ENCODE peak calls at places on chromosomes 13 and 19, in five cellular contexts. A, Q, F, B and C are unnamed samples.

GRCh38 chr19:37963190-37963947 is 56.4 kb downstream of the SIPA1L3 start:
- DNase-seq in A (no peak), Q (no peak), F (no peak), B (no peak), C (no peak)

GRCh38 chr13:110044521-110045200 is 258.3 kb upstream of the IRS2 start:
- DNase-seq in A (no peak), Q (no peak), F (no peak), B (no peak), C (no peak)

GRCh38 chr19:42528354-42529247 is at the start of gene CEACAM1:
- DNase-seq in A (peak; percentile 85), Q (peak; percentile 84), F (peak; percentile 23), B (peak; percentile 89), C (peak; percentile 79)

GRCh38 chr19:13195678-13196077 is 45.5 kb downstream of the IER2 start:
- DNase-seq in A (no peak), Q (peak; percentile 85), F (peak; percentile 52), B (peak; percentile 80), C (peak; percentile 87)

GRCh38 chr19:10219678-10220077 is 11.5 kb downstream of the S1PR2 start:
- DNase-seq in A (no peak), Q (no peak), F (peak; percentile 27), B (no peak), C (peak; percentile 42)

GRCh38 chr13:80654638-80655249 is 313.8 kb upstream of the SPRY2 start:
- DNase-seq in A (peak; percentile 83), Q (no peak), F (no peak), B (no peak), C (no peak)

GRCh38 chr13:93190006-93190405 is 36.6 kb upstream of the GPC6 start:
- DNase-seq in A (no peak), Q (no peak), F (no peak), B (no peak), C (no peak)

GRCh38 chr19:30217461-30217860 is 154.7 kb upstream of the ZNF536 start:
- DNase-seq in A (no peak), Q (no peak), F (no peak), B (no peak), C (no peak)

GRCh38 chr13:112760440-112760839 is 70.6 kb downstream of the ATP11A start:
- DNase-seq in A (no peak), Q (no peak), F (no peak), B (no peak), C (no peak)

GRCh38 chr13:104810242-104810641 is 1725.2 kb downstream of the EFNB2 start:
- DNase-seq in A (no peak), Q (no peak), F (no peak), B (no peak), C (no peak)

GRCh38 chr19:35309481-35310279 is 17.7 kb downstream of the MAG start:
- DNase-seq in A (peak; percentile 76), Q (no peak), F (no peak), B (no peak), C (peak; percentile 74)

GRCh38 chr13:79936368-79937136 is 404.4 kb downstream of the SPRY2 start:
- DNase-seq in A (no peak), Q (no peak), F (no peak), B (no peak), C (peak; percentile 55)

GRCh38 chr19:42122691-42123607 is 9.3 kb downstream of the POU2F2 start:
- DNase-seq in A (no peak), Q (no peak), F (peak; percentile 8), B (no peak), C (no peak)

GRCh38 chr13:35714588-35714987 is 238.1 kb upstream of the MAB21L1 start:
- DNase-seq in A (no peak), Q (no peak), F (no peak), B (no peak), C (no peak)

GRCh38 chr19:53927745-53928144 is 18.7 kb downstream of the CACNG7 start:
- DNase-seq in A (no peak), Q (no peak), F (no peak), B (no peak), C (peak; percentile 86)

GRCh38 chr13:114118086-114118762 is 14.2 kb downstream of the RASA3 start:
- DNase-seq in A (peak; percentile 43), Q (no peak), F (no peak), B (no peak), C (no peak)

GRCh38 chr13:43127827-43128226 is 104.4 kb downstream of the DNAJC15 start:
- DNase-seq in A (no peak), Q (no peak), F (no peak), B (no peak), C (no peak)

GRCh38 chr13:98397221-98397620 is 179.7 kb downstream of the STK24 start:
- DNase-seq in A (no peak), Q (no peak), F (no peak), B (no peak), C (no peak)

GRCh38 chr19:4737955-4738580 is 14.4 kb upstream of the DPP9 start:
- DNase-seq in A (no peak), Q (no peak), F (no peak), B (no peak), C (no peak)

GRCh38 chr19:4061683-4062575 is 4.8 kb downstream of the ZBTB7A start:
- DNase-seq in A (peak; percentile 81), Q (peak; percentile 90), F (no peak), B (peak; percentile 94), C (peak; percentile 85)

GRCh38 chr19:48867119-48867921 is 1.1 kb downstream of the PLEKHA4 start:
- DNase-seq in A (no peak), Q (no peak), F (no peak), B (no peak), C (no peak)

GRCh38 chr13:85503797-85504196 is 295.4 kb downstream of the SLITRK6 start:
- DNase-seq in A (no peak), Q (no peak), F (no peak), B (no peak), C (no peak)

GRCh38 chr19:32719611-32720059 is at the start of gene TDRD12:
- DNase-seq in A (peak; percentile 78), Q (no peak), F (no peak), B (no peak), C (no peak)

GRCh38 chr19:18651300-18651699 is 14.5 kb downstream of the KLHL26 start:
- DNase-seq in A (no peak), Q (no peak), F (no peak), B (no peak), C (no peak)

GRCh38 chr19:1518471-1518870 is 5.4 kb upstream of the PLK5 start:
- DNase-seq in A (no peak), Q (no peak), F (no peak), B (no peak), C (no peak)

GRCh38 chr13:34816543-34816942 is 125.5 kb upstream of the NBEA start:
- DNase-seq in A (no peak), Q (no peak), F (no peak), B (no peak), C (peak; percentile 36)

GRCh38 chr13:20397896-20398295 is 127.8 kb downstream of the CRYL1 start:
- DNase-seq in A (no peak), Q (no peak), F (no peak), B (no peak), C (no peak)

GRCh38 chr19:49580264-49581006 is at the start of gene NOSIP:
- DNase-seq in A (peak; percentile 93), Q (peak; percentile 98), F (peak; percentile 94), B (peak; percentile 97), C (peak; percentile 98)

GRCh38 chr19:29772696-29773095 is 39.1 kb upstream of the CCNE1 start:
- DNase-seq in A (peak; percentile 36), Q (no peak), F (no peak), B (no peak), C (no peak)

GRCh38 chr13:51697855-51698254 is 106.1 kb downstream of the DHRS12 start:
- DNase-seq in A (no peak), Q (no peak), F (no peak), B (no peak), C (no peak)

GRCh38 chr19:23996549-23996948 is 81.9 kb downstream of the ZNF726 start:
- DNase-seq in A (no peak), Q (no peak), F (no peak), B (no peak), C (no peak)
- H3K9me3 ChIP-seq in A (no peaks in the 10 kb centered on the region), Q (no peaks in the 10 kb centered on the region), F (peaks cover 3% of the 10 kb centered on the region), B (no peaks in the 10 kb centered on the region), C (no peaks in the 10 kb centered on the region)

GRCh38 chr19:56751078-56751489 is 79.5 kb upstream of the ZNF835 start:
- DNase-seq in A (no peak), Q (no peak), F (no peak), B (no peak), C (no peak)

GRCh38 chr19:56750658-56751057 is 79.1 kb upstream of the ZNF835 start:
- DNase-seq in A (no peak), Q (no peak), F (no peak), B (no peak), C (no peak)

GRCh38 chr19:56746367-56746766 is 74.8 kb upstream of the ZNF835 start:
- DNase-seq in A (no peak), Q (no peak), F (no peak), B (no peak), C (no peak)

DNA sequence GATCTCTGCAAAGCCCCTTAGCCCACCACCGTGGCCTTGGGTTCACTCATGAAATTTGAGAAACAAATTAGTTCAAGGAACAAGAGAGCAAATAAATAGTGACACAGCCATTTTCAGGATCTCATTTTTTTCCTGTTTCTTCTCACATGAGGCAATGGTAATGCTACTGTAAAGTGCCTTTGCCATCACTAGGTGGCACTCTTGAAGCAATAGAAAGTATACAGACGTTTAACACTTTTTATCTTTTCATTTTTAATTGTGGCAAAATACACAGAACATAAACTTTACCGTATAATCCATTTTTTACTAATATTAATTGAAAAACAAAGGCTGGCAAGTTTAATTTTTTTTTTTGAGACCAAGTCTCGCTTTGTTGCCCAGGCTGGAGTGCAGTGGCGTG is 76.9 kb upstream of the ZNF835 start:
- DNase-seq in A (no peak), Q (no peak), F (no peak), B (no peak), C (no peak)
- H3K9me3 ChIP-seq in A (no peaks in the 10 kb centered on the region), Q (peaks cover 3% of the 10 kb centered on the region), F (no peaks in the 10 kb centered on the region), B (no peaks in the 10 kb centered on the region), C (no peaks in the 10 kb centered on the region)

GRCh38 chr19:8158411-8159074 is 9.2 kb upstream of the FBN3 start:
- DNase-seq in A (no peak), Q (peak; percentile 23), F (peak; percentile 27), B (peak; percentile 49), C (peak; percentile 91)

GRCh38 chr19:8150998-8151397 is 1.6 kb upstream of the FBN3 start:
- DNase-seq in A (no peak), Q (no peak), F (no peak), B (no peak), C (no peak)

GRCh38 chr19:8150178-8150865 is 930 bp upstream of the FBN3 start:
- DNase-seq in A (no peak), Q (no peak), F (no peak), B (no peak), C (no peak)

GRCh38 chr19:8151499-8152035 is 2.2 kb upstream of the FBN3 start:
- DNase-seq in A (no peak), Q (no peak), F (no peak), B (no peak), C (no peak)

GRCh38 chr19:8155318-8155717 is 5.9 kb upstream of the FBN3 start:
- DNase-seq in A (no peak), Q (no peak), F (no peak), B (no peak), C (no peak)
- H3K9me3 ChIP-seq in A (no peaks in the 10 kb centered on the region), Q (no peaks in the 10 kb centered on the region), F (no peaks in the 10 kb centered on the region), B (no peaks in the 10 kb centered on the region), C (no peaks in the 10 kb centered on the region)

DNA sequence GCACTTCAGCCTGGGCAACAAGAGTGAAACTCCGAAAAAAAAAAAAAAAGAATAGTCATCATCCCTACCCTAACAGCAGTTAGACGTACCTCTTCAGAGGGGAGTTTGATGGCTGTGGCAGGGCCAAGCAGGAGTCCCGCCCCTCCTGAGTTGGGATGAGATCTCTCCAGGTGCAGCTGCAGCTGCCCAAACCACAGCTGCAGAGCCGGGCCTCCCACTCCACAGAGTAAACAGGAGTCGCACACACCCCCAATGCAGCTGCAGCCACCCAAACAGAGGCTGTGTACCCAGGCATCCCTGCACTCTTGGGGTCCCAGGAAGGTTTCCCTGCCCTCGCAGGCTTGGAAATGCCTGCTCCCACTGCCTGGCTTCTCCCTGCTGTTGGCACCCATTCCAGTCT is 17.4 kb upstream of the MLLT1 start:
- DNase-seq in A (no peak), Q (no peak), F (no peak), B (no peak), C (no peak)
- H3K9me3 ChIP-seq in A (no peaks in the 10 kb centered on the region), Q (peaks cover 11% of the 10 kb centered on the region), F (peaks cover 10% of the 10 kb centered on the region), B (no peaks in the 10 kb centered on the region), C (no peaks in the 10 kb centered on the region)